ENCODE peak calls at places on chromosomes 2 and 18, in six cellular contexts. L is GM20000, G is GM12865, E is RWPE1, Q is NB4, F is psoas muscle. D is an unnamed sample.

GRCh38 chr18:32343634-32344033 is 127.0 kb downstream of the GAREM1 start:
- DNase-seq in G (no peak), F (peak), Q (no peak), E (no peak), L (no peak), D (no peak)

GRCh38 chr18:58389745-58390144 is 239.1 kb downstream of the ALPK2 start:
- DNase-seq in L (no peak), E (no peak), Q (no peak), G (no peak), F (no peak), D (no peak)

GRCh38 chr18:67417864-67418523 is 98.5 kb downstream of the DSEL start:
- DNase-seq in E (peak), Q (peak), L (peak), G (peak), F (no peak), D (no peak)

GRCh38 chr2:179068991-179069643 is 19.2 kb upstream of the CCDC141 start:
- DNase-seq in F (no peak), E (no peak), G (no peak), L (no peak), Q (no peak), D (no peak)

GRCh38 chr2:55096586-55096985 is 46.3 kb upstream of the RTN4 start:
- DNase-seq in L (no peak), Q (no peak), F (no peak), G (no peak), E (no peak), D (no peak)

GRCh38 chr2:233435436-233436190 is 81.3 kb downstream of the DGKD start:
- DNase-seq in Q (no peak), G (no peak), E (no peak), F (no peak), L (no peak), D (no peak)

GRCh38 chr2:66575625-66576371 is 140.9 kb downstream of the MEIS1 start:
- DNase-seq in G (no peak), Q (no peak), E (no peak), L (no peak), F (peak), D (no peak)

GRCh38 chr2:210584834-210585233 is 28.4 kb downstream of the CPS1 start:
- DNase-seq in F (no peak), Q (no peak), G (no peak), L (no peak), E (peak), D (no peak)

GRCh38 chr2:234679766-234680687 is 183.1 kb upstream of the ARL4C start:
- DNase-seq in G (no peak), E (peak), F (peak), Q (no peak), L (no peak), D (peak)

GRCh38 chr2:202269585-202269984 is 4.0 kb downstream of the NOP58 start:
- DNase-seq in E (no peak), F (no peak), L (no peak), G (peak), Q (peak), D (no peak)

GRCh38 chr18:36993068-36993467 is 164.1 kb downstream of the KIAA1328 start:
- DNase-seq in F (no peak), Q (no peak), G (peak), L (no peak), E (peak), D (no peak)

GRCh38 chr2:240436626-240437180 is 1.2 kb downstream of the GPC1 start:
- DNase-seq in Q (no peak), L (no peak), F (peak), E (no peak), G (no peak), D (peak)

GRCh38 chr2:207067476-207067875 is 98.3 kb downstream of the KLF7 start:
- DNase-seq in E (no peak), G (no peak), L (no peak), Q (no peak), F (no peak), D (no peak)

GRCh38 chr2:237696471-237696870 is 69.1 kb downstream of the LRRFIP1 start:
- DNase-seq in Q (no peak), L (no peak), F (no peak), G (peak), E (no peak), D (peak)

GRCh38 chr2:98148968-98149697 is 62.2 kb downstream of the VWA3B start:
- DNase-seq in F (no peak), E (peak), G (no peak), Q (peak), L (no peak), D (no peak)

GRCh38 chr2:56754627-56755026 is 570.8 kb downstream of the CCDC85A start:
- DNase-seq in F (no peak), E (no peak), L (no peak), G (no peak), Q (no peak), D (no peak)

GRCh38 chr2:56754066-56754615 is 570.4 kb downstream of the CCDC85A start:
- DNase-seq in E (no peak), F (no peak), G (no peak), L (no peak), Q (no peak), D (no peak)

GRCh38 chr2:56753182-56753581 is 569.4 kb downstream of the CCDC85A start:
- DNase-seq in F (no peak), E (no peak), G (no peak), L (peak), Q (no peak), D (no peak)

GRCh38 chr2:56743807-56744206 is 560.0 kb downstream of the CCDC85A start:
- DNase-seq in L (no peak), F (no peak), G (no peak), Q (no peak), E (no peak), D (no peak)

DNA sequence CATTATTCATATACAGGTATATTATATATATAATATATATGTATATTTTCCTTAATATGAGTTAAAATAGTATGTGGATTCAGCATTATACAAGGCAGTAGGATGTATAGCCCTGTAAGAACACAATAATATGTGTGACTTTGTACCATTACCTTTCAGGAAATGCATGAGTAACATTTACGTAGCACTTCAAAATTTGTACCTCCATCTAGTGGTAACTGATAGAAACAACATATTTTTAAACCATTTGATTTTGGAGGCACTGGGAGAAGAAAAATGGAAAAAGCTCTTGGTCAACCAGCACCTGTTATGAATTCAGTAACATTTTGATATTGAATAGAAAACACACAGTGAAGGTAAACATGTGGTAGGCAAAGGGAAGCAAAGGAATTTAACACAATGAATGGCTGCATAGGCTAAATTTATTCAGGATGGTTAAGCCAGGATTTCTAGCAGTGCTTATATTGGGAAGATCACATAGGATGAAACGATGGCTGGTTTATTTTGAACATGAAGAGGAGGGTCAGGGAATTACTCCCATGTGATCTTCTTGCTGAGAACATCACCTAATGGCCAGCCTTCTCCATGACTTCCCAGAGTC is 565.5 kb downstream of the CCDC85A start:
- DNase-seq in E (peak), Q (peak), F (no peak), G (peak), L (peak), D (no peak)
- TF ChIP-seq CTCF in E (peak), Q (peak), F (peak), G (peak), L (no peak), D (no peak)

GRCh38 chr2:231612199-231613053 is 19.8 kb downstream of the TEX44 start:
- DNase-seq in Q (peak), G (peak), L (peak), F (peak), E (peak), D (peak)

GRCh38 chr2:231614559-231615057 is 21.9 kb downstream of the TEX44 start:
- DNase-seq in F (peak), G (peak), L (peak), Q (peak), E (no peak), D (peak)

GRCh38 chr2:231615058-231615671 is 22.5 kb downstream of the TEX44 start:
- DNase-seq in L (peak), Q (no peak), G (peak), E (no peak), F (no peak), D (peak)

GRCh38 chr2:231613054-231613654 is 20.5 kb downstream of the TEX44 start:
- DNase-seq in F (peak), E (no peak), G (no peak), Q (no peak), L (no peak), D (peak)

DNA sequence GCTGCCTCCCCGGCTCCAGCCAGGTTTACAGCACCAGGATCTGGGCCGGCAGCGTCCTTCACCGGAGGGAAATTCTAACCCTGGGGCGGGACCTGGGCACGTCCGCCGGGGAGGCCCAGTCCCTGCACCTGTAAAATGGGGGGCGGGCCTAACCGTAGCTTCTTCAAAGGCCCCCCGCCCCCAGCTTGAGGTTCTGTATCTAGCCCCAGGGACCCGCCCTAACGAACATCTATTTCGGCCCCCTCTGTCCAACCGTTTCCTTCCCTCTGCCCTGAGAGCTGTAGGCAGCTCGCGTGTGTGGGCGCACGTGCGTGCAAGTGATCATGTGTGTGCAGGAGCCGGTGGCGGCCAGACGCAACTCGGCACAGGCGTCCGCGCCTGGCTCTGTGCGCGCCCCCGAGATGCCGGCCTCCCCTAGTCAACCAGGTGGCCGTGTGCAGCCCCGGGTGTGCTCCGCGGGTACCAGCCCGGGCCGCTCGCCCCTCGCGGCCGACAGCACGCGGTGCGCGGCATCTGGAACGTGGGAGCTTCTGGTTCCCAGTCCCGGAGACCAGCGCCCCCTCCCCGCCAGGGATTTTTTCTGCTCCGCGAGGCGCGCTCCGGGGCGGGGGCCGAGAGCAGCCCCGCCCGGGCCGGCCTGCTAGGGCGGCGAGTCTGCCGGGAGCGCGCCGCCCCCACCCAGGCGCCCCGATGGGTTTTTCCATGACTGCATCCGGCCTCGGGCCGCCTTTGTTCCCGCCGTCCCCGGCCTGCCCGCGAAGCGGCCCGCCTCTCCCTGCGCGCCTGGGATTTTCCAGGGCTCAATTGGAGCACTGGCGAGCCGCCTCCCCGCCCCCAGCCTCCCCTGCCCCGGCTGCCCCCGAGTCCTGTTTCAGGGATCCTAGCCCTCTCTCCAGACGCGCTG is 21.2 kb downstream of the TEX44 start:
- DNase-seq in E (peak), Q (peak), G (peak), F (peak), L (peak), D (peak)
- TF ChIP-seq CTCF in E (no peak), Q (peak), G (peak), F (peak), L (no peak), D (no peak)

GRCh38 chr2:78861546-78861945 is 164.0 kb upstream of the REG3G start:
- DNase-seq in F (no peak), E (peak), G (peak), L (peak), Q (peak), D (no peak)
- TF ChIP-seq CTCF in F (peak), E (peak), G (peak), L (peak), Q (peak), D (no peak)

GRCh38 chr2:65256088-65256487 is 28.5 kb downstream of the ACTR2 start:
- DNase-seq in E (no peak), F (no peak), G (no peak), Q (peak), L (no peak), D (no peak)
- TF ChIP-seq CTCF in E (peak), F (no peak), G (no peak), Q (no peak), L (peak), D (no peak)

DNA sequence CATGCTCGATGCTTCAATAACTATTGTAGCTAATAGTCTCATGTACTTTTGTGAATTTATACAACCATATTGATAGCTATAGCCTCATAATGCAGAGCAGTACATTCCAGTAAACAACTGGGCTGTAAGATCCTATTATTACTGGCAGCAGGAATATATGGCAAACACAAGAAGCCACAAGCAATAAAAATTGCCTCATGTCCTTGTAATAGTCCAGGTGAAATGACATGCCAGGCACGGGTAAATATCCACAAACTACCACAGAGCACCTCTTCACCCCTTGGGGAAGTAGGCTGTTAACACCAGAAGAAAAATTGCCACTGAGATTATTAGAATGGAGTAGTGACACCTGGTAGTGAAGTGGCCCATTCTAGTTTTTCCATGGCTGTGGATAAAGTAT is 158.3 kb downstream of the MTX2 start:
- DNase-seq in L (no peak), Q (no peak), E (no peak), F (no peak), G (no peak), D (no peak)
- TF ChIP-seq CTCF in L (no peak), Q (no peak), E (no peak), F (no peak), G (no peak), D (no peak)

DNA sequence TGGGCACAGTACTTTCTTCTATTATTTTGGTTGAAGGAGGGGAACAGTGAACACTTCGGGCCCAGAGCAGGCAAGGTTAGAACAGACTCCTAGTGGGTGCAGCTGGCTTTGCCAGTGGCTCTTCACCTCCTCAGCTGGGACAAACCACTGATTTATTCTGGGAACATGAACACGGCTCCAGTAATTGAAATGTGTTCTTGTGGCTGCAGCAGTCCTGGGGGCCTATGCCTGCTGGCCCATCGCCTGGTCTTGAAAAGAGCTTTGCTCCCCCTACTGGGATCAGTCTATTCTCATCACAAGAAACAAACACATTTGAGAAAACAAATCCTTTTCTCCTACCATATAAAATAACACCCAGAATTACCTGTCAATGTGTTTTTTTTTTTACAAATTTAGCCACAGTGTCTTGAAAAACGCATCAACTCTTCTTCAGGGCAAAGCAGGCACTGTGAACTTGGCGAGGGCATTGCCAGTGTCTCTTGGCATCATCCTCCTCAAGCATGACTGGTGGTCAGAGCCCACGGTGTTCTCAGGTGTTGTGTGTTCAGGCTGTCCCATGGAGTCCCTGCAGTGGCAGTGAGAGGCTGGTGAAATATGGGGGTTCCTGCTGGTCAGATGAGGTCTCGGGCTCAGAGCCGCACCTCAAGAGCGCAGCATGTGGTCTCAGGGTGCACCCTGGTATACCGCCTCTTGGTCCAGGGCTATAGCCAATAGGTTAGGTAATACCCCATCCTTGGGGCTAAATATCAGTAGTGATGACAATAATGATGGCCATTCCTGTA is 51.3 kb downstream of the RNF144A start:
- DNase-seq in L (no peak), Q (no peak), G (peak), E (no peak), F (no peak), D (no peak)
- TF ChIP-seq CTCF in L (no peak), Q (no peak), G (no peak), E (no peak), F (no peak), D (no peak)

DNA sequence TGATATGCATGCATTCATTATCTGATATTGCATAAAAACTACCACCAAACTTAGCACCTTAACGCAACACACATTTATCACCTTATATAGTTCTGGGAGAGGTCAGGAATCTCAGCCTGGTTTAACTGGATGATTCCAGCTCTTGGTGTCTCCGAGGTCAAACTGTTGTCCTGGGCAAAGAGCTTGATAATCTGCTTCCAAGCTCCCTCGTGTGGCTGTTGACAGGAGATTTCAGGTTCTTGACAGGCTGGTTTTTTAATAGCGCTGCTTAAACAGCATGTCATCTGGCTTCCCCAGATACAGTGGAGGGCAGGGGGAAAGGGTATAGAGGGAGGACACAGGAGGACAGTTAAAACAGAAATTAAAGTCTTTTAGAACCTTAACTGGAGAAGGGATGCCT is 785.0 kb downstream of the CNTNAP5 start:
- DNase-seq in L (no peak), Q (peak), E (peak), F (no peak), G (peak), D (no peak)
- TF ChIP-seq CTCF in L (no peak), Q (peak), E (no peak), F (no peak), G (no peak), D (no peak)

GRCh38 chr2:74267068-74267467 is 68.7 kb downstream of the MTHFD2 start:
- DNase-seq in L (peak), Q (peak), F (no peak), G (peak), E (peak), D (no peak)
- TF ChIP-seq CTCF in L (peak), Q (peak), F (no peak), G (peak), E (peak), D (no peak)

DNA sequence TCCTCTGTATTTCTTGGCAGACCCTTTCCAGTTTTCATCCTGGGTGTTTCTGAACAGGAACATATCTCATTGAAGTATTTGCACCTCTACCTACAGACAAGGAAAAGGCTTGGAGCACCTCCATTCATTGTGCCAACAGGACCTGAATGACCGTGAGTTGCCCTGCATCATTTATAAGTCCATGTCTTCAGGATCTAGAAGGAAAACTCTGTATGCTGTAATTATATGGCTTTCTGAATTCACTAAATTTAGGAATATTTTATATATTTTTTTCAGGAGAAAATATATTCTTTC is 402.3 kb upstream of the SLC14A2 start:
- DNase-seq in L (no peak), F (no peak), E (no peak), Q (no peak), G (no peak), D (no peak)
- TF ChIP-seq CTCF in L (no peak), F (no peak), E (peak), Q (no peak), G (no peak), D (no peak)